ENCODE peak calls at places on chromosome 1, in ten cellular contexts. One of them, this sample, is unnamed.

GRCh38 chr1:3164671-3165070 is 95.7 kb downstream of the PRDM16 start:
- DNase-seq in HS-27A: no peak
- DNase-seq in mesenchymal stem cell: no peak
- DNase-seq in activated naive CD4-positive, alpha-beta T cell: no peak
- DNase-seq in astrocyte of the spinal cord: no peak
- DNase-seq in NCI-H1092 treated with DMSO at 0.1 percent for 48 hours: no peak
- DNase-seq in AG09309: no peak
- DNase-seq in right lobe of liver: no peak
- DNase-seq in T follicular helper cell: no peak
- DNase-seq in activated gamma-delta T cell treated with anti-CD3 and anti-CD28 coated beads, Interleukin-2, amount 50 U/mL, for 16 hours: no peak
- DNase-seq in this sample: no peak

GRCh38 chr1:29052100-29052499 is 71.6 kb downstream of the TMEM200B start:
- DNase-seq in HS-27A: no peak
- DNase-seq in mesenchymal stem cell: no peak
- DNase-seq in activated naive CD4-positive, alpha-beta T cell: no peak
- DNase-seq in astrocyte of the spinal cord: no peak
- DNase-seq in NCI-H1092 treated with DMSO at 0.1 percent for 48 hours: no peak
- DNase-seq in AG09309: no peak
- DNase-seq in right lobe of liver: no peak
- DNase-seq in T follicular helper cell: no peak
- DNase-seq in activated gamma-delta T cell treated with anti-CD3 and anti-CD28 coated beads, Interleukin-2, amount 50 U/mL, for 16 hours: no peak
- DNase-seq in this sample: no peak

GRCh38 chr1:200877839-200878551 is 5.2 kb downstream of the GPR25 start:
- DNase-seq in HS-27A: no peak
- DNase-seq in mesenchymal stem cell: no peak
- DNase-seq in activated naive CD4-positive, alpha-beta T cell: no peak
- DNase-seq in astrocyte of the spinal cord: no peak
- DNase-seq in NCI-H1092 treated with DMSO at 0.1 percent for 48 hours: no peak
- DNase-seq in AG09309: no peak
- DNase-seq in right lobe of liver: no peak
- DNase-seq in T follicular helper cell: peak
- DNase-seq in activated gamma-delta T cell treated with anti-CD3 and anti-CD28 coated beads, Interleukin-2, amount 50 U/mL, for 16 hours: no peak
- DNase-seq in this sample: no peak

GRCh38 chr1:110390692-110391232 is at the start of gene SLC16A4:
- DNase-seq in HS-27A: no peak
- DNase-seq in mesenchymal stem cell: peak
- DNase-seq in activated naive CD4-positive, alpha-beta T cell: no peak
- DNase-seq in astrocyte of the spinal cord: peak
- DNase-seq in NCI-H1092 treated with DMSO at 0.1 percent for 48 hours: no peak
- DNase-seq in AG09309: no peak
- DNase-seq in right lobe of liver: no peak
- DNase-seq in T follicular helper cell: no peak
- DNase-seq in activated gamma-delta T cell treated with anti-CD3 and anti-CD28 coated beads, Interleukin-2, amount 50 U/mL, for 16 hours: no peak
- DNase-seq in this sample: no peak

GRCh38 chr1:77824083-77824482 is 44.6 kb downstream of the MIGA1 start:
- DNase-seq in HS-27A: peak
- DNase-seq in mesenchymal stem cell: peak
- DNase-seq in activated naive CD4-positive, alpha-beta T cell: no peak
- DNase-seq in astrocyte of the spinal cord: peak
- DNase-seq in NCI-H1092 treated with DMSO at 0.1 percent for 48 hours: no peak
- DNase-seq in AG09309: no peak
- DNase-seq in right lobe of liver: no peak
- DNase-seq in T follicular helper cell: no peak
- DNase-seq in activated gamma-delta T cell treated with anti-CD3 and anti-CD28 coated beads, Interleukin-2, amount 50 U/mL, for 16 hours: no peak
- DNase-seq in this sample: peak

GRCh38 chr1:47444317-47444577 is 6.4 kb downstream of the FOXD2 start:
- DNase-seq in HS-27A: no peak
- DNase-seq in mesenchymal stem cell: no peak
- DNase-seq in activated naive CD4-positive, alpha-beta T cell: no peak
- DNase-seq in astrocyte of the spinal cord: no peak
- DNase-seq in NCI-H1092 treated with DMSO at 0.1 percent for 48 hours: no peak
- DNase-seq in AG09309: no peak
- DNase-seq in right lobe of liver: no peak
- DNase-seq in T follicular helper cell: no peak
- DNase-seq in activated gamma-delta T cell treated with anti-CD3 and anti-CD28 coated beads, Interleukin-2, amount 50 U/mL, for 16 hours: no peak
- DNase-seq in this sample: no peak

GRCh38 chr1:27192039-27192529 is 37.2 kb upstream of the SLC9A1 start:
- DNase-seq in HS-27A: peak
- DNase-seq in mesenchymal stem cell: no peak
- DNase-seq in activated naive CD4-positive, alpha-beta T cell: no peak
- DNase-seq in astrocyte of the spinal cord: no peak
- DNase-seq in NCI-H1092 treated with DMSO at 0.1 percent for 48 hours: no peak
- DNase-seq in AG09309: no peak
- DNase-seq in right lobe of liver: peak
- DNase-seq in T follicular helper cell: no peak
- DNase-seq in activated gamma-delta T cell treated with anti-CD3 and anti-CD28 coated beads, Interleukin-2, amount 50 U/mL, for 16 hours: no peak
- DNase-seq in this sample: no peak

GRCh38 chr1:234004575-234004974 is 100.1 kb downstream of the SLC35F3 start:
- DNase-seq in HS-27A: no peak
- DNase-seq in mesenchymal stem cell: no peak
- DNase-seq in activated naive CD4-positive, alpha-beta T cell: no peak
- DNase-seq in astrocyte of the spinal cord: no peak
- DNase-seq in NCI-H1092 treated with DMSO at 0.1 percent for 48 hours: no peak
- DNase-seq in AG09309: no peak
- DNase-seq in right lobe of liver: no peak
- DNase-seq in T follicular helper cell: no peak
- DNase-seq in activated gamma-delta T cell treated with anti-CD3 and anti-CD28 coated beads, Interleukin-2, amount 50 U/mL, for 16 hours: no peak
- DNase-seq in this sample: no peak

GRCh38 chr1:154497026-154497806 is 4.8 kb upstream of the TDRD10 start:
- DNase-seq in HS-27A: no peak
- DNase-seq in mesenchymal stem cell: peak
- DNase-seq in activated naive CD4-positive, alpha-beta T cell: no peak
- DNase-seq in astrocyte of the spinal cord: no peak
- DNase-seq in NCI-H1092 treated with DMSO at 0.1 percent for 48 hours: no peak
- DNase-seq in AG09309: no peak
- DNase-seq in right lobe of liver: peak
- DNase-seq in T follicular helper cell: no peak
- DNase-seq in activated gamma-delta T cell treated with anti-CD3 and anti-CD28 coated beads, Interleukin-2, amount 50 U/mL, for 16 hours: no peak
- DNase-seq in this sample: no peak

GRCh38 chr1:17128361-17128760 is 9.1 kb upstream of the PADI2 start:
- DNase-seq in HS-27A: peak
- DNase-seq in mesenchymal stem cell: peak
- DNase-seq in activated naive CD4-positive, alpha-beta T cell: no peak
- DNase-seq in astrocyte of the spinal cord: peak
- DNase-seq in NCI-H1092 treated with DMSO at 0.1 percent for 48 hours: no peak
- DNase-seq in AG09309: peak
- DNase-seq in right lobe of liver: no peak
- DNase-seq in T follicular helper cell: no peak
- DNase-seq in activated gamma-delta T cell treated with anti-CD3 and anti-CD28 coated beads, Interleukin-2, amount 50 U/mL, for 16 hours: no peak
- DNase-seq in this sample: peak

GRCh38 chr1:212070720-212071302 is 35.3 kb downstream of the DTL start:
- DNase-seq in HS-27A: no peak
- DNase-seq in mesenchymal stem cell: peak
- DNase-seq in activated naive CD4-positive, alpha-beta T cell: no peak
- DNase-seq in astrocyte of the spinal cord: peak
- DNase-seq in NCI-H1092 treated with DMSO at 0.1 percent for 48 hours: peak
- DNase-seq in AG09309: peak
- DNase-seq in right lobe of liver: no peak
- DNase-seq in T follicular helper cell: no peak
- DNase-seq in activated gamma-delta T cell treated with anti-CD3 and anti-CD28 coated beads, Interleukin-2, amount 50 U/mL, for 16 hours: no peak
- DNase-seq in this sample: peak

GRCh38 chr1:153119491-153119971 is 6.2 kb upstream of the SPRR2F start:
- DNase-seq in HS-27A: no peak
- DNase-seq in mesenchymal stem cell: no peak
- DNase-seq in activated naive CD4-positive, alpha-beta T cell: no peak
- DNase-seq in astrocyte of the spinal cord: no peak
- DNase-seq in NCI-H1092 treated with DMSO at 0.1 percent for 48 hours: no peak
- DNase-seq in AG09309: no peak
- DNase-seq in right lobe of liver: no peak
- DNase-seq in T follicular helper cell: no peak
- DNase-seq in activated gamma-delta T cell treated with anti-CD3 and anti-CD28 coated beads, Interleukin-2, amount 50 U/mL, for 16 hours: no peak
- DNase-seq in this sample: no peak

GRCh38 chr1:64357376-64357775 is 112.6 kb upstream of the CACHD1 start:
- DNase-seq in HS-27A: no peak
- DNase-seq in mesenchymal stem cell: no peak
- DNase-seq in activated naive CD4-positive, alpha-beta T cell: no peak
- DNase-seq in astrocyte of the spinal cord: no peak
- DNase-seq in NCI-H1092 treated with DMSO at 0.1 percent for 48 hours: no peak
- DNase-seq in AG09309: no peak
- DNase-seq in right lobe of liver: no peak
- DNase-seq in T follicular helper cell: no peak
- DNase-seq in activated gamma-delta T cell treated with anti-CD3 and anti-CD28 coated beads, Interleukin-2, amount 50 U/mL, for 16 hours: no peak
- DNase-seq in this sample: no peak

GRCh38 chr1:89068291-89068690 is 3.3 kb upstream of the GBP1 start:
- DNase-seq in HS-27A: no peak
- DNase-seq in mesenchymal stem cell: peak
- DNase-seq in activated naive CD4-positive, alpha-beta T cell: no peak
- DNase-seq in astrocyte of the spinal cord: peak
- DNase-seq in NCI-H1092 treated with DMSO at 0.1 percent for 48 hours: no peak
- DNase-seq in AG09309: peak
- DNase-seq in right lobe of liver: peak
- DNase-seq in T follicular helper cell: no peak
- DNase-seq in activated gamma-delta T cell treated with anti-CD3 and anti-CD28 coated beads, Interleukin-2, amount 50 U/mL, for 16 hours: no peak
- DNase-seq in this sample: no peak

GRCh38 chr1:26529655-26530539 is at the start of gene RPS6KA1:
- DNase-seq in HS-27A: no peak
- DNase-seq in mesenchymal stem cell: peak
- DNase-seq in activated naive CD4-positive, alpha-beta T cell: no peak
- DNase-seq in astrocyte of the spinal cord: peak
- DNase-seq in NCI-H1092 treated with DMSO at 0.1 percent for 48 hours: peak
- DNase-seq in AG09309: no peak
- DNase-seq in right lobe of liver: peak
- DNase-seq in T follicular helper cell: peak
- DNase-seq in activated gamma-delta T cell treated with anti-CD3 and anti-CD28 coated beads, Interleukin-2, amount 50 U/mL, for 16 hours: peak
- DNase-seq in this sample: no peak

GRCh38 chr1:165381745-165382530 is 25.4 kb upstream of the LMX1A start:
- DNase-seq in HS-27A: no peak
- DNase-seq in mesenchymal stem cell: peak
- DNase-seq in activated naive CD4-positive, alpha-beta T cell: no peak
- DNase-seq in astrocyte of the spinal cord: no peak
- DNase-seq in NCI-H1092 treated with DMSO at 0.1 percent for 48 hours: no peak
- DNase-seq in AG09309: peak
- DNase-seq in right lobe of liver: no peak
- DNase-seq in T follicular helper cell: no peak
- DNase-seq in activated gamma-delta T cell treated with anti-CD3 and anti-CD28 coated beads, Interleukin-2, amount 50 U/mL, for 16 hours: no peak
- DNase-seq in this sample: no peak

GRCh38 chr1:172287207-172287606 is 133.3 kb upstream of the C1orf105 start:
- DNase-seq in HS-27A: no peak
- DNase-seq in mesenchymal stem cell: peak
- DNase-seq in activated naive CD4-positive, alpha-beta T cell: no peak
- DNase-seq in astrocyte of the spinal cord: peak
- DNase-seq in NCI-H1092 treated with DMSO at 0.1 percent for 48 hours: no peak
- DNase-seq in AG09309: no peak
- DNase-seq in right lobe of liver: peak
- DNase-seq in T follicular helper cell: no peak
- DNase-seq in activated gamma-delta T cell treated with anti-CD3 and anti-CD28 coated beads, Interleukin-2, amount 50 U/mL, for 16 hours: no peak
- DNase-seq in this sample: no peak

GRCh38 chr1:58823481-58824010 is 39.7 kb upstream of the JUN start:
- DNase-seq in HS-27A: peak
- DNase-seq in mesenchymal stem cell: peak
- DNase-seq in activated naive CD4-positive, alpha-beta T cell: no peak
- DNase-seq in astrocyte of the spinal cord: peak
- DNase-seq in NCI-H1092 treated with DMSO at 0.1 percent for 48 hours: no peak
- DNase-seq in AG09309: peak
- DNase-seq in right lobe of liver: no peak
- DNase-seq in T follicular helper cell: no peak
- DNase-seq in activated gamma-delta T cell treated with anti-CD3 and anti-CD28 coated beads, Interleukin-2, amount 50 U/mL, for 16 hours: no peak
- DNase-seq in this sample: no peak

GRCh38 chr1:228267962-228268890 is 60.4 kb downstream of the OBSCN start:
- DNase-seq in HS-27A: no peak
- DNase-seq in mesenchymal stem cell: peak
- DNase-seq in activated naive CD4-positive, alpha-beta T cell: no peak
- DNase-seq in astrocyte of the spinal cord: no peak
- DNase-seq in NCI-H1092 treated with DMSO at 0.1 percent for 48 hours: no peak
- DNase-seq in AG09309: no peak
- DNase-seq in right lobe of liver: no peak
- DNase-seq in T follicular helper cell: no peak
- DNase-seq in activated gamma-delta T cell treated with anti-CD3 and anti-CD28 coated beads, Interleukin-2, amount 50 U/mL, for 16 hours: no peak
- DNase-seq in this sample: no peak

GRCh38 chr1:93426183-93426582 is 21.7 kb upstream of the FNBP1L start:
- DNase-seq in HS-27A: no peak
- DNase-seq in mesenchymal stem cell: no peak
- DNase-seq in activated naive CD4-positive, alpha-beta T cell: no peak
- DNase-seq in astrocyte of the spinal cord: no peak
- DNase-seq in NCI-H1092 treated with DMSO at 0.1 percent for 48 hours: no peak
- DNase-seq in AG09309: no peak
- DNase-seq in right lobe of liver: no peak
- DNase-seq in T follicular helper cell: no peak
- DNase-seq in activated gamma-delta T cell treated with anti-CD3 and anti-CD28 coated beads, Interleukin-2, amount 50 U/mL, for 16 hours: no peak
- DNase-seq in this sample: no peak

GRCh38 chr1:84862810-84863251 is 30.2 kb downstream of the LPAR3 start:
- DNase-seq in HS-27A: no peak
- DNase-seq in mesenchymal stem cell: no peak
- DNase-seq in activated naive CD4-positive, alpha-beta T cell: no peak
- DNase-seq in astrocyte of the spinal cord: no peak
- DNase-seq in NCI-H1092 treated with DMSO at 0.1 percent for 48 hours: no peak
- DNase-seq in AG09309: no peak
- DNase-seq in right lobe of liver: no peak
- DNase-seq in T follicular helper cell: no peak
- DNase-seq in activated gamma-delta T cell treated with anti-CD3 and anti-CD28 coated beads, Interleukin-2, amount 50 U/mL, for 16 hours: peak
- DNase-seq in this sample: no peak

GRCh38 chr1:224067621-224068457 is 46.1 kb upstream of the FBXO28 start:
- DNase-seq in HS-27A: no peak
- DNase-seq in mesenchymal stem cell: peak
- DNase-seq in activated naive CD4-positive, alpha-beta T cell: no peak
- DNase-seq in astrocyte of the spinal cord: peak
- DNase-seq in NCI-H1092 treated with DMSO at 0.1 percent for 48 hours: no peak
- DNase-seq in AG09309: no peak
- DNase-seq in right lobe of liver: no peak
- DNase-seq in T follicular helper cell: no peak
- DNase-seq in activated gamma-delta T cell treated with anti-CD3 and anti-CD28 coated beads, Interleukin-2, amount 50 U/mL, for 16 hours: no peak
- DNase-seq in this sample: no peak

GRCh38 chr1:43671626-43672330 is 21.8 kb downstream of the KDM4A start:
- DNase-seq in HS-27A: no peak
- DNase-seq in mesenchymal stem cell: peak
- DNase-seq in activated naive CD4-positive, alpha-beta T cell: no peak
- DNase-seq in astrocyte of the spinal cord: peak
- DNase-seq in NCI-H1092 treated with DMSO at 0.1 percent for 48 hours: no peak
- DNase-seq in AG09309: no peak
- DNase-seq in right lobe of liver: no peak
- DNase-seq in T follicular helper cell: no peak
- DNase-seq in activated gamma-delta T cell treated with anti-CD3 and anti-CD28 coated beads, Interleukin-2, amount 50 U/mL, for 16 hours: no peak
- DNase-seq in this sample: peak

GRCh38 chr1:92502247-92502646 is 15.5 kb upstream of the GFI1 start:
- DNase-seq in HS-27A: no peak
- DNase-seq in mesenchymal stem cell: peak
- DNase-seq in activated naive CD4-positive, alpha-beta T cell: no peak
- DNase-seq in astrocyte of the spinal cord: peak
- DNase-seq in NCI-H1092 treated with DMSO at 0.1 percent for 48 hours: no peak
- DNase-seq in AG09309: no peak
- DNase-seq in right lobe of liver: no peak
- DNase-seq in T follicular helper cell: no peak
- DNase-seq in activated gamma-delta T cell treated with anti-CD3 and anti-CD28 coated beads, Interleukin-2, amount 50 U/mL, for 16 hours: no peak
- DNase-seq in this sample: peak

GRCh38 chr1:39098569-39099250 is 72.6 kb downstream of the NDUFS5 start:
- DNase-seq in HS-27A: peak
- DNase-seq in mesenchymal stem cell: peak
- DNase-seq in activated naive CD4-positive, alpha-beta T cell: peak
- DNase-seq in astrocyte of the spinal cord: peak
- DNase-seq in NCI-H1092 treated with DMSO at 0.1 percent for 48 hours: peak
- DNase-seq in AG09309: peak
- DNase-seq in right lobe of liver: peak
- DNase-seq in T follicular helper cell: peak
- DNase-seq in activated gamma-delta T cell treated with anti-CD3 and anti-CD28 coated beads, Interleukin-2, amount 50 U/mL, for 16 hours: peak
- DNase-seq in this sample: peak

GRCh38 chr1:98035587-98035986 is 114.8 kb upstream of the DPYD start:
- DNase-seq in HS-27A: no peak
- DNase-seq in mesenchymal stem cell: no peak
- DNase-seq in activated naive CD4-positive, alpha-beta T cell: no peak
- DNase-seq in astrocyte of the spinal cord: peak
- DNase-seq in NCI-H1092 treated with DMSO at 0.1 percent for 48 hours: no peak
- DNase-seq in AG09309: no peak
- DNase-seq in right lobe of liver: no peak
- DNase-seq in T follicular helper cell: no peak
- DNase-seq in activated gamma-delta T cell treated with anti-CD3 and anti-CD28 coated beads, Interleukin-2, amount 50 U/mL, for 16 hours: no peak
- DNase-seq in this sample: no peak

GRCh38 chr1:187734427-187734826 is 905.7 kb downstream of the PLA2G4A start:
- DNase-seq in HS-27A: no peak
- DNase-seq in mesenchymal stem cell: no peak
- DNase-seq in activated naive CD4-positive, alpha-beta T cell: no peak
- DNase-seq in astrocyte of the spinal cord: no peak
- DNase-seq in NCI-H1092 treated with DMSO at 0.1 percent for 48 hours: no peak
- DNase-seq in AG09309: no peak
- DNase-seq in right lobe of liver: no peak
- DNase-seq in T follicular helper cell: no peak
- DNase-seq in activated gamma-delta T cell treated with anti-CD3 and anti-CD28 coated beads, Interleukin-2, amount 50 U/mL, for 16 hours: no peak
- DNase-seq in this sample: no peak

GRCh38 chr1:59071289-59071688 is 225.6 kb upstream of the FGGY start:
- DNase-seq in HS-27A: no peak
- DNase-seq in mesenchymal stem cell: no peak
- DNase-seq in activated naive CD4-positive, alpha-beta T cell: no peak
- DNase-seq in astrocyte of the spinal cord: peak
- DNase-seq in NCI-H1092 treated with DMSO at 0.1 percent for 48 hours: no peak
- DNase-seq in AG09309: no peak
- DNase-seq in right lobe of liver: no peak
- DNase-seq in T follicular helper cell: no peak
- DNase-seq in activated gamma-delta T cell treated with anti-CD3 and anti-CD28 coated beads, Interleukin-2, amount 50 U/mL, for 16 hours: no peak
- DNase-seq in this sample: no peak

This sample was measured in fibroblast of the conjunctiva.